ENCODE peak calls at places on chromosomes 1 and 21, in five cellular contexts. P, L, Z, R and C are unnamed samples.

GRCh38 chr1:165925498-165926079 is 98.2 kb downstream of the UCK2 start:
- DNase-seq in R (no peak), L (no peak), Z (no peak), P (no peak), C (no peak)

GRCh38 chr1:25586181-25586588 is 30.4 kb upstream of the MAN1C1 start:
- DNase-seq in P (no peak), L (no peak), Z (no peak), R (no peak), C (peak; percentile 67)

GRCh38 chr1:59900640-59901039 is 25.9 kb downstream of the CYP2J2 start:
- DNase-seq in Z (no peak), L (no peak), P (no peak), R (peak; percentile 22), C (peak; percentile 37)

GRCh38 chr1:205375816-205376545 is 19.3 kb upstream of the KLHDC8A start:
- DNase-seq in L (no peak), R (peak; percentile 68), P (peak; percentile 55), Z (no peak), C (peak; percentile 83)

GRCh38 chr1:220879090-220879508 is at the start of gene HLX:
- DNase-seq in Z (peak; percentile 89), R (peak; percentile 75), P (peak; percentile 80), L (peak; percentile 91), C (peak; percentile 96)

GRCh38 chr1:241419986-241420385 is 63.0 kb upstream of the RGS7 start:
- DNase-seq in P (no peak), R (no peak), L (no peak), Z (no peak), C (no peak)

GRCh38 chr1:96414598-96414997 is 307.0 kb upstream of the PTBP2 start:
- DNase-seq in P (no peak), R (no peak), Z (no peak), L (no peak), C (no peak)

GRCh38 chr1:206464456-206464964 is 5.8 kb upstream of the IKBKE start:
- DNase-seq in R (no peak), L (no peak), P (no peak), Z (peak; percentile 41), C (no peak)

GRCh38 chr1:188599313-188599712 is 1770.6 kb downstream of the PLA2G4A start:
- DNase-seq in R (peak; percentile 9), L (no peak), Z (no peak), P (no peak), C (no peak)

GRCh38 chr1:93005252-93005598 is 44.0 kb upstream of the DIPK1A start:
- DNase-seq in R (no peak), Z (no peak), P (no peak), L (no peak), C (no peak)

GRCh38 chr21:27776925-27777553 is 810.2 kb upstream of the ADAMTS5 start:
- DNase-seq in R (peak; percentile 3), P (no peak), Z (no peak), L (no peak), C (no peak)

GRCh38 chr1:162271972-162272371 is 104.7 kb downstream of the SPATA46 start:
- DNase-seq in P (no peak), L (no peak), R (no peak), Z (no peak), C (no peak)

GRCh38 chr1:234108921-234109320 is 204.4 kb downstream of the SLC35F3 start:
- DNase-seq in L (no peak), R (no peak), Z (no peak), P (no peak), C (no peak)

GRCh38 chr1:229326601-229327000 is 16.2 kb downstream of the CCSAP start:
- DNase-seq in L (no peak), R (no peak), P (no peak), Z (no peak), C (no peak)

GRCh38 chr1:17259233-17259873 is 10.5 kb downstream of the PADI3 start:
- DNase-seq in Z (no peak), L (no peak), R (no peak), P (no peak), C (peak; percentile 96)

GRCh38 chr1:226663327-226663704 is 75.8 kb downstream of the ITPKB start:
- DNase-seq in Z (no peak), P (no peak), R (no peak), L (no peak), C (no peak)

GRCh38 chr21:41111681-41112080 is 56.3 kb upstream of the BACE2 start:
- DNase-seq in Z (no peak), L (no peak), P (no peak), R (no peak), C (no peak)

GRCh38 chr1:112901387-112901786 is 54.6 kb downstream of the SLC16A1 start:
- DNase-seq in Z (no peak), L (no peak), P (no peak), R (no peak), C (no peak)

GRCh38 chr1:222940903-222941302 is 126.1 kb downstream of the DISP1 start:
- DNase-seq in P (no peak), Z (no peak), L (no peak), R (no peak), C (no peak)

GRCh38 chr1:41469706-41470105 is 14.8 kb downstream of the EDN2 start:
- DNase-seq in L (no peak), Z (no peak), R (no peak), P (no peak), C (no peak)

GRCh38 chr1:64933296-64934070 is 32.9 kb downstream of the JAK1 start:
- DNase-seq in Z (peak; percentile 31), P (no peak), R (peak; percentile 54), L (peak; percentile 46), C (no peak)

GRCh38 chr1:116403506-116404136 is 30.6 kb downstream of the ATP1A1 start:
- DNase-seq in R (no peak), P (no peak), L (no peak), Z (no peak), C (no peak)

GRCh38 chr21:44093761-44094160 is 13.4 kb upstream of the PWP2 start:
- DNase-seq in P (peak; percentile 82), Z (no peak), R (no peak), L (no peak), C (no peak)

GRCh38 chr1:215282557-215282956 is 200.0 kb downstream of the KCNK2 start:
- DNase-seq in Z (peak; percentile 39), L (no peak), P (no peak), R (peak; percentile 52), C (no peak)

GRCh38 chr21:45513003-45513706 is 29.1 kb downstream of the SLC19A1 start:
- DNase-seq in Z (no peak), L (peak; percentile 11), P (no peak), R (no peak), C (no peak)

GRCh38 chr1:109780982-109781381 is 17.3 kb upstream of the EPS8L3 start:
- DNase-seq in L (no peak), Z (no peak), P (no peak), R (no peak), C (no peak)

GRCh38 chr1:109564189-109564878 is 15.9 kb downstream of the GNAI3 start:
- DNase-seq in Z (no peak), L (no peak), R (no peak), P (no peak), C (no peak)

GRCh38 chr1:205571747-205572146 is 60.1 kb downstream of the ELK4 start:
- DNase-seq in L (no peak), R (no peak), Z (no peak), P (peak; percentile 15), C (no peak)

GRCh38 chr1:36095760-36096405 is 7.2 kb downstream of the ADPRS start:
- DNase-seq in P (no peak), Z (no peak), R (no peak), L (no peak), C (no peak)

GRCh38 chr1:117284408-117285215 is 73.9 kb upstream of the VTCN1 start:
- DNase-seq in L (no peak), Z (peak; percentile 39), P (peak; percentile 19), R (peak; percentile 80), C (peak; percentile 50)

GRCh38 chr1:3684031-3684430 is 31.7 kb downstream of the TP73 start:
- DNase-seq in Z (no peak), R (no peak), P (no peak), L (no peak), C (no peak)

DNA sequence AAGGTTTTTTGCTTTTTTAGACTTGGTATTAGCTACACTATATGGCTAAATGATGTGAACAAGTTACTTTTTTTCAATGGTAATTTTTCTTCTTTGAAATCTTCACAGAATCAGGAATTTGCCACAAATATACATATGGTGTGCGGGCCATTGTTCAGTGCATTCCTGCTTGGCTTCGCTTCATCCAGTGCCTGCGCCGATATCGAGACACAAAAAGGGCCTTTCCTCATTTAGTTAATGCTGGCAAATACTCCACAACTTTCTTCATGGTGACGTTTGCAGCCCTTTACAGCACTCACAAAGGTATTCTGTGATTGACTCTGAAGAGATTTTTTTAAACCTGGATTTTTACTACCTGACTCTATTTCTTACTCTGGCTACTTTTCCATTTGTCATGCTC is 76.3 kb upstream of the KIAA1614 start:
- DNase-seq in R (no peak), Z (no peak), L (no peak), P (no peak), C (no peak)
- H3K4me1 ChIP-seq in R (peaks cover 9% of the 10 kb centered on the region), Z (no peaks in the 10 kb centered on the region), L (no peaks in the 10 kb centered on the region), P (no peaks in the 10 kb centered on the region), C (no peaks in the 10 kb centered on the region)

GRCh38 chr1:21903638-21904474 is 33.3 kb downstream of the HSPG2 start:
- DNase-seq in Z (peak; percentile 36), L (no peak), R (no peak), P (no peak), C (no peak)

GRCh38 chr1:21901986-21902377 is 35.1 kb downstream of the HSPG2 start:
- DNase-seq in P (no peak), R (no peak), L (no peak), Z (no peak), C (no peak)

GRCh38 chr1:21901473-21901847 is 35.6 kb downstream of the HSPG2 start:
- DNase-seq in P (no peak), L (peak; percentile 74), Z (peak; percentile 81), R (no peak), C (peak; percentile 78)

GRCh38 chr1:21900766-21901472 is 36.2 kb downstream of the HSPG2 start:
- DNase-seq in Z (no peak), L (no peak), R (no peak), P (no peak), C (no peak)

GRCh38 chr1:21902378-21903012 is 34.6 kb downstream of the HSPG2 start:
- DNase-seq in Z (peak; percentile 56), P (no peak), L (no peak), R (no peak), C (no peak)
- H3K27ac ChIP-seq in Z (peak overlapping the region; percentile 87), P (peak overlapping the region; percentile 41), L (peak overlapping the region; percentile 63), R (no peak overlapping the region), C (peak overlapping the region; percentile 77)

DNA sequence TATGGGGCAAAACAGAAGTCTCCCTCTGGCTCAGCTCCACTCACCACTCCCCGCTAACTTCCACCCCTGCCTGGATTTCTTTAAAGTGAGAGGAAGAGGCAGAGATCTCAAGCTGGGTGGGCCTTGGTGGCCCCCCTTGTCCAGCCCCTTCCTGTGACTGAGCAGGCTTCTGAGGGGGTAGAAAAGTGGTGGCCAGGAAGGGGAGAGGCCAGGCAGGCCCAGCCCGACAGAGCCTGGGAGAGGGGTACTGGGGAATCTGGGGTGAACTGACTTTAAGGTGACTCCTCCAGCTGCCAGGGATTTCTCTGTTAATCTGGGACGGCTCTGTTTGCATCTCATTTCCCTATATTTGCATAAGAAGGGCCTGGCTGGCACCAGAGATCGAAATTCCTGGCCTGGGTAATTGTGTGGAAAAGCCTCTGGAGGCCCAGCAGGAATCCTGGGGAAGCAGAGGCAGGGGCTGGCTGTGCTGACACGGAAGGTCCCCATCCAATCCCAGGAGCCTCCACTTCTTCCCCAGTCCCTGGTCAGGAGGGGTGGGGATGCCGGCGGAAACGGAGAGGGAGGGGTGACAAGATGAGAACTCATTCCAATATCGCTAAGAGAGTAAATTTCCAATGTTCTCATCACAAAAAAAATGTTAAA is 18.7 kb upstream of the ADGRB2 start:
- DNase-seq in Z (no peak), P (no peak), R (no peak), L (no peak), C (no peak)
- H3K4me1 ChIP-seq in Z (peaks cover under 1% of the 10 kb centered on the region), P (no peaks in the 10 kb centered on the region), R (peaks cover 27% of the 10 kb centered on the region), L (no peaks in the 10 kb centered on the region), C (no peaks in the 10 kb centered on the region)

GRCh38 chr21:32412998-32413504 is 545 bp downstream of the EVA1C start:
- DNase-seq in L (peak; percentile 39), R (peak; percentile 36), P (peak; percentile 77), Z (peak; percentile 53), C (no peak)
- H3K27ac ChIP-seq in L (peak overlapping the region; percentile 82), R (peak overlapping the region; percentile 79), P (peak overlapping the region; percentile 75), Z (peak overlapping the region; percentile 99), C (no peak overlapping the region)